ENCODE peak calls at places on chromosomes 5 and 9, in four cellular contexts. H is hypothalamus; W is NCI-H2029; Z is stimulated activated CD4-positive, alpha-beta T cell treated with anti-CD3 and anti-CD28 coated beads, Interleukin-4, amount 100 ng/mL, for 48 hours. M is an unnamed sample.

GRCh38 chr9:135644631-135645218 is 5.4 kb upstream of the GLT6D1 start:
- DNase-seq in H (no peak), W (no peak), Z (no peak), M (no peak)

GRCh38 chr9:137458194-137459146 is 664 bp downstream of the NSMF start:
- DNase-seq in H (peak; percentile 65), W (no peak), Z (no peak), M (peak; percentile 15)

GRCh38 chr5:43753069-43753468 is 150.1 kb downstream of the NNT start:
- DNase-seq in H (no peak), W (no peak), Z (no peak), M (no peak)

GRCh38 chr5:14915291-14915976 is 43.9 kb upstream of the ANKH start:
- DNase-seq in H (no peak), W (no peak), Z (no peak), M (no peak)

GRCh38 chr5:151179489-151179840 is 21.9 kb upstream of the ANXA6 start:
- DNase-seq in H (no peak), W (no peak), Z (no peak), M (no peak)

GRCh38 chr5:40700116-40700822 is 20.6 kb downstream of the PTGER4 start:
- DNase-seq in H (no peak), W (no peak), Z (no peak), M (no peak)

GRCh38 chr5:53874409-53874808 is 314.0 kb downstream of the NDUFS4 start:
- DNase-seq in H (no peak), W (peak; percentile 16), Z (no peak), M (no peak)

GRCh38 chr9:114791736-114792135 is 14.1 kb downstream of the TNFSF15 start:
- DNase-seq in H (no peak), W (no peak), Z (no peak), M (no peak)

GRCh38 chr9:76905984-76906861 is at the start of gene PRUNE2:
- DNase-seq in H (peak; percentile 81), W (peak; percentile 75), Z (peak; percentile 13), M (peak; percentile 62)

GRCh38 chr5:149581931-149582768 is 852 bp downstream of the ARHGEF37 start:
- DNase-seq in H (peak; percentile 13), W (peak; percentile 66), Z (no peak), M (no peak)

GRCh38 chr9:93895535-93895934 is 59.6 kb downstream of the BARX1 start:
- DNase-seq in H (no peak), W (no peak), Z (no peak), M (no peak)

GRCh38 chr9:136474021-136474640 is 8.7 kb downstream of the SEC16A start:
- DNase-seq in H (no peak), W (no peak), Z (no peak), M (no peak)

GRCh38 chr5:85278193-85278592 is 893.5 kb upstream of the EDIL3 start:
- DNase-seq in H (no peak), W (no peak), Z (no peak), M (no peak)

GRCh38 chr5:111389390-111390082 is 122.8 kb downstream of the STARD4 start:
- DNase-seq in H (no peak), W (no peak), Z (no peak), M (no peak)

GRCh38 chr9:21995652-21996275 is 1.2 kb downstream of the CDKN2B-AS1 start:
- DNase-seq in H (peak; percentile 45), W (no peak), Z (no peak), M (peak; percentile 44)

GRCh38 chr5:669111-669841 is 23.9 kb downstream of the TPPP start:
- DNase-seq in H (peak; percentile 93), W (no peak), Z (no peak), M (no peak)

GRCh38 chr9:132703336-132703735 is 33.1 kb downstream of the GTF3C4 start:
- DNase-seq in H (no peak), W (no peak), Z (no peak), M (no peak)

GRCh38 chr5:17185776-17186175 is 31.7 kb upstream of the BASP1 start:
- DNase-seq in H (no peak), W (no peak), Z (no peak), M (no peak)

GRCh38 chr9:5493597-5494511 is 16.5 kb upstream of the PDCD1LG2 start:
- DNase-seq in H (no peak), W (no peak), Z (no peak), M (no peak)

GRCh38 chr5:165407352-165407751 is 1901.9 kb downstream of the MAT2B start:
- DNase-seq in H (no peak), W (no peak), Z (no peak), M (no peak)

GRCh38 chr9:38315085-38315595 is 77.4 kb upstream of the ALDH1B1 start:
- DNase-seq in H (no peak), W (peak; percentile 91), Z (no peak), M (peak; percentile 96)

GRCh38 chr5:135437796-135438560 is 9.2 kb downstream of the DCANP1 start:
- DNase-seq in H (no peak), W (peak; percentile 96), Z (no peak), M (peak; percentile 55)

GRCh38 chr5:44360919-44361625 is 28.1 kb downstream of the FGF10 start:
- DNase-seq in H (no peak), W (no peak), Z (no peak), M (no peak)

GRCh38 chr5:111735829-111736228 is 21.2 kb downstream of the NREP start:
- DNase-seq in H (no peak), W (no peak), Z (peak; percentile 30), M (no peak)

GRCh38 chr9:131869312-131869711 is 129.4 kb upstream of the RAPGEF1 start:
- DNase-seq in H (no peak), W (no peak), Z (no peak), M (no peak)

GRCh38 chr5:152119091-152119490 is 194.4 kb upstream of the GLRA1 start:
- DNase-seq in H (no peak), W (no peak), Z (no peak), M (no peak)

M was measured in DMS79 treated with DMSO at 0.1 percent for 48 hours.